ENCODE peak calls at places on chromosomes 6 and 20, in ten cellular contexts. U, O, E, X, I, K, L, A, B and C are unnamed samples.

GRCh38 chr6:129233458-129234134 is 350.7 kb downstream of the LAMA2 start:
- DNase-seq in U (no peak), O (no peak), E (no peak), X (no peak), I (no peak), K (no peak), L (no peak), A (no peak), B (no peak), C (no peak)

GRCh38 chr6:1678201-1678600 is 68.5 kb downstream of the FOXC1 start:
- DNase-seq in U (no peak), O (no peak), E (no peak), X (peak), I (no peak), K (no peak), L (no peak), A (no peak), B (no peak), C (no peak)

GRCh38 chr20:3360752-3361151 is 46.7 kb downstream of the DNAAF9 start:
- DNase-seq in U (no peak), O (no peak), E (no peak), X (no peak), I (no peak), K (no peak), L (no peak), A (no peak), B (no peak), C (no peak)

GRCh38 chr6:14661188-14661587 is 543.6 kb downstream of the CD83 start:
- DNase-seq in U (no peak), O (no peak), E (no peak), X (no peak), I (no peak), K (peak), L (peak), A (peak), B (no peak), C (peak)

GRCh38 chr6:49570474-49571079 is 20.1 kb downstream of the C6orf141 start:
- DNase-seq in U (no peak), O (no peak), E (no peak), X (peak), I (no peak), K (peak), L (no peak), A (no peak), B (no peak), C (peak)

GRCh38 chr6:2688416-2689064 is 62.2 kb downstream of the MYLK4 start:
- DNase-seq in U (no peak), O (no peak), E (no peak), X (peak), I (no peak), K (peak), L (no peak), A (no peak), B (no peak), C (peak)

GRCh38 chr6:154847318-154847717 is 114.1 kb downstream of the SCAF8 start:
- DNase-seq in U (no peak), O (no peak), E (no peak), X (peak), I (no peak), K (peak), L (no peak), A (no peak), B (no peak), C (no peak)

GRCh38 chr6:150717419-150717818 is 117.7 kb downstream of the PLEKHG1 start:
- DNase-seq in U (peak), O (peak), E (peak), X (no peak), I (no peak), K (no peak), L (no peak), A (no peak), B (no peak), C (no peak)

GRCh38 chr6:26345832-26346231 is 19.2 kb upstream of the BTN3A2 start:
- DNase-seq in U (no peak), O (no peak), E (no peak), X (no peak), I (no peak), K (no peak), L (no peak), A (no peak), B (no peak), C (no peak)

GRCh38 chr6:102520981-102521380 is 1127.5 kb downstream of the GRIK2 start:
- DNase-seq in U (no peak), O (no peak), E (no peak), X (no peak), I (no peak), K (no peak), L (no peak), A (no peak), B (no peak), C (no peak)

GRCh38 chr6:109388265-109388664 is 6.0 kb upstream of the CD164 start:
- DNase-seq in U (no peak), O (no peak), E (no peak), X (no peak), I (no peak), K (no peak), L (no peak), A (no peak), B (no peak), C (no peak)

GRCh38 chr6:3870528-3870925 is 21.4 kb downstream of the FAM50B start:
- DNase-seq in U (no peak), O (no peak), E (no peak), X (no peak), I (no peak), K (no peak), L (no peak), A (no peak), B (no peak), C (no peak)

GRCh38 chr6:167350731-167351655 is 26.1 kb downstream of the TTLL2 start:
- DNase-seq in U (peak), O (peak), E (no peak), X (no peak), I (peak), K (peak), L (peak), A (peak), B (peak), C (no peak)

GRCh38 chr6:143039548-143039947 is 21.1 kb upstream of the AIG1 start:
- DNase-seq in U (no peak), O (no peak), E (no peak), X (no peak), I (no peak), K (no peak), L (no peak), A (no peak), B (no peak), C (no peak)

GRCh38 chr6:134962421-134962820 is 12.5 kb upstream of the ALDH8A1 start:
- DNase-seq in U (no peak), O (no peak), E (no peak), X (no peak), I (no peak), K (no peak), L (no peak), A (no peak), B (no peak), C (no peak)

GRCh38 chr6:98636941-98637340 is 197.4 kb upstream of the POU3F2 start:
- DNase-seq in U (no peak), O (no peak), E (no peak), X (no peak), I (no peak), K (no peak), L (no peak), A (no peak), B (no peak), C (no peak)

GRCh38 chr20:20452254-20452676 is 84.4 kb downstream of the INSM1 start:
- DNase-seq in U (peak), O (no peak), E (peak), X (peak), I (peak), K (peak), L (peak), A (no peak), B (no peak), C (peak)